ENCODE peak calls at places on chromosomes 5 and 9, in nine cellular contexts. One of them, this sample, is unnamed.

GRCh38 chr9:4985376-4986266 is 549 bp downstream of the JAK2 start:
- DNase-seq in A549: peak; percentile 48
- DNase-seq in neural progenitor cell: peak; percentile 55
- DNase-seq in chondrocyte: no peak
- DNase-seq in testis: peak; percentile 61
- DNase-seq in heart left ventricle: peak; percentile 23
- DNase-seq in choroid plexus epithelial cell: peak; percentile 55
- DNase-seq in lower leg skin: no peak
- DNase-seq in progenitor cell of endocrine pancreas: no peak
- DNase-seq in this sample: peak; percentile 22

GRCh38 chr9:19768798-19769197 is 20.0 kb downstream of the SLC24A2 start:
- DNase-seq in A549: no peak
- DNase-seq in neural progenitor cell: no peak
- DNase-seq in chondrocyte: no peak
- DNase-seq in testis: no peak
- DNase-seq in heart left ventricle: no peak
- DNase-seq in choroid plexus epithelial cell: no peak
- DNase-seq in lower leg skin: no peak
- DNase-seq in progenitor cell of endocrine pancreas: no peak
- DNase-seq in this sample: no peak

GRCh38 chr5:32836176-32836575 is 125.1 kb downstream of the NPR3 start:
- DNase-seq in A549: peak; percentile 12
- DNase-seq in neural progenitor cell: no peak
- DNase-seq in chondrocyte: no peak
- DNase-seq in testis: no peak
- DNase-seq in heart left ventricle: no peak
- DNase-seq in choroid plexus epithelial cell: no peak
- DNase-seq in lower leg skin: no peak
- DNase-seq in progenitor cell of endocrine pancreas: no peak
- DNase-seq in this sample: no peak

GRCh38 chr5:60410427-60410826 is 289.5 kb downstream of the DEPDC1B start:
- DNase-seq in A549: no peak
- DNase-seq in neural progenitor cell: no peak
- DNase-seq in chondrocyte: no peak
- DNase-seq in testis: no peak
- DNase-seq in heart left ventricle: no peak
- DNase-seq in choroid plexus epithelial cell: peak; percentile 42
- DNase-seq in lower leg skin: no peak
- DNase-seq in progenitor cell of endocrine pancreas: no peak
- DNase-seq in this sample: no peak

GRCh38 chr5:92917044-92917443 is 664.0 kb downstream of the NR2F1-AS1 start:
- DNase-seq in A549: no peak
- DNase-seq in neural progenitor cell: no peak
- DNase-seq in chondrocyte: no peak
- DNase-seq in testis: no peak
- DNase-seq in heart left ventricle: no peak
- DNase-seq in choroid plexus epithelial cell: peak; percentile 91
- DNase-seq in lower leg skin: no peak
- DNase-seq in progenitor cell of endocrine pancreas: no peak
- DNase-seq in this sample: no peak

GRCh38 chr9:19127881-19128719 is 808 bp upstream of the PLIN2 start:
- DNase-seq in A549: peak; percentile 29
- DNase-seq in neural progenitor cell: peak; percentile 77
- DNase-seq in chondrocyte: peak; percentile 43
- DNase-seq in testis: peak; percentile 52
- DNase-seq in heart left ventricle: peak; percentile 16
- DNase-seq in choroid plexus epithelial cell: peak; percentile 61
- DNase-seq in lower leg skin: peak; percentile 89
- DNase-seq in progenitor cell of endocrine pancreas: peak; percentile 11
- DNase-seq in this sample: peak; percentile 19

GRCh38 chr9:112570731-112571167 is 84.1 kb downstream of the KIAA1958 start:
- DNase-seq in A549: no peak
- DNase-seq in neural progenitor cell: no peak
- DNase-seq in chondrocyte: no peak
- DNase-seq in testis: peak; percentile 84
- DNase-seq in heart left ventricle: no peak
- DNase-seq in choroid plexus epithelial cell: no peak
- DNase-seq in lower leg skin: no peak
- DNase-seq in progenitor cell of endocrine pancreas: no peak
- DNase-seq in this sample: no peak

GRCh38 chr9:84862786-84863185 is 193.3 kb downstream of the NTRK2 start:
- DNase-seq in A549: peak; percentile 12
- DNase-seq in neural progenitor cell: peak; percentile 79
- DNase-seq in chondrocyte: no peak
- DNase-seq in testis: no peak
- DNase-seq in heart left ventricle: peak; percentile 42
- DNase-seq in choroid plexus epithelial cell: peak; percentile 7
- DNase-seq in lower leg skin: no peak
- DNase-seq in progenitor cell of endocrine pancreas: no peak
- DNase-seq in this sample: no peak

GRCh38 chr5:54045077-54045792 is 265.1 kb downstream of the ARL15 start:
- DNase-seq in A549: peak; percentile 92
- DNase-seq in neural progenitor cell: no peak
- DNase-seq in chondrocyte: no peak
- DNase-seq in testis: no peak
- DNase-seq in heart left ventricle: no peak
- DNase-seq in choroid plexus epithelial cell: no peak
- DNase-seq in lower leg skin: no peak
- DNase-seq in progenitor cell of endocrine pancreas: no peak
- DNase-seq in this sample: no peak

GRCh38 chr9:123107639-123108285 is 74.3 kb downstream of the GPR21 start:
- DNase-seq in A549: no peak
- DNase-seq in neural progenitor cell: no peak
- DNase-seq in chondrocyte: no peak
- DNase-seq in testis: no peak
- DNase-seq in heart left ventricle: no peak
- DNase-seq in choroid plexus epithelial cell: no peak
- DNase-seq in lower leg skin: no peak
- DNase-seq in progenitor cell of endocrine pancreas: no peak
- DNase-seq in this sample: no peak

GRCh38 chr9:37749129-37749528 is 4.5 kb upstream of the TRMT10B start:
- DNase-seq in A549: no peak
- DNase-seq in neural progenitor cell: no peak
- DNase-seq in chondrocyte: no peak
- DNase-seq in testis: no peak
- DNase-seq in heart left ventricle: no peak
- DNase-seq in choroid plexus epithelial cell: no peak
- DNase-seq in lower leg skin: no peak
- DNase-seq in progenitor cell of endocrine pancreas: no peak
- DNase-seq in this sample: no peak

GRCh38 chr9:126629007-126629674 is 15.4 kb downstream of the LMX1B start:
- DNase-seq in A549: no peak
- DNase-seq in neural progenitor cell: no peak
- DNase-seq in chondrocyte: no peak
- DNase-seq in testis: no peak
- DNase-seq in heart left ventricle: no peak
- DNase-seq in choroid plexus epithelial cell: no peak
- DNase-seq in lower leg skin: no peak
- DNase-seq in progenitor cell of endocrine pancreas: no peak
- DNase-seq in this sample: no peak

GRCh38 chr9:85740821-85741111 is 988 bp downstream of the AGTPBP1 start:
- DNase-seq in A549: no peak
- DNase-seq in neural progenitor cell: no peak
- DNase-seq in chondrocyte: no peak
- DNase-seq in testis: no peak
- DNase-seq in heart left ventricle: no peak
- DNase-seq in choroid plexus epithelial cell: peak; percentile 45
- DNase-seq in lower leg skin: no peak
- DNase-seq in progenitor cell of endocrine pancreas: no peak
- DNase-seq in this sample: no peak

GRCh38 chr5:170639221-170639925 is 135.6 kb downstream of the KCNIP1 start:
- DNase-seq in A549: no peak
- DNase-seq in neural progenitor cell: no peak
- DNase-seq in chondrocyte: peak; percentile 41
- DNase-seq in testis: no peak
- DNase-seq in heart left ventricle: no peak
- DNase-seq in choroid plexus epithelial cell: no peak
- DNase-seq in lower leg skin: peak; percentile 71
- DNase-seq in progenitor cell of endocrine pancreas: no peak
- DNase-seq in this sample: no peak

GRCh38 chr5:151239237-151239861 is 13.6 kb upstream of the GM2A start:
- DNase-seq in A549: peak; percentile 60
- DNase-seq in neural progenitor cell: peak; percentile 61
- DNase-seq in chondrocyte: no peak
- DNase-seq in testis: peak; percentile 81
- DNase-seq in heart left ventricle: peak; percentile 83
- DNase-seq in choroid plexus epithelial cell: peak; percentile 89
- DNase-seq in lower leg skin: peak; percentile 96
- DNase-seq in progenitor cell of endocrine pancreas: peak; percentile 17
- DNase-seq in this sample: peak; percentile 83

GRCh38 chr5:149730620-149731331 is 666 bp downstream of the PPARGC1B start:
- DNase-seq in A549: peak; percentile 36
- DNase-seq in neural progenitor cell: peak; percentile 69
- DNase-seq in chondrocyte: no peak
- DNase-seq in testis: peak; percentile 47
- DNase-seq in heart left ventricle: peak; percentile 62
- DNase-seq in choroid plexus epithelial cell: peak; percentile 40
- DNase-seq in lower leg skin: peak; percentile 92
- DNase-seq in progenitor cell of endocrine pancreas: no peak
- DNase-seq in this sample: peak; percentile 46
- TF ChIP-seq CTCF in A549: peak; percentile 21
- TF ChIP-seq CTCF in neural progenitor cell: peak; percentile 7
- TF ChIP-seq CTCF in chondrocyte: peak; percentile 11
- TF ChIP-seq CTCF in testis: no peak
- TF ChIP-seq CTCF in heart left ventricle: no peak
- TF ChIP-seq CTCF in choroid plexus epithelial cell: no peak
- TF ChIP-seq CTCF in lower leg skin: no peak
- TF ChIP-seq CTCF in progenitor cell of endocrine pancreas: peak; percentile 16
- TF ChIP-seq CTCF in this sample: no peak

GRCh38 chr9:97698865-97699264 is 1.7 kb upstream of the XPA start:
- DNase-seq in A549: no peak
- DNase-seq in neural progenitor cell: no peak
- DNase-seq in chondrocyte: no peak
- DNase-seq in testis: no peak
- DNase-seq in heart left ventricle: no peak
- DNase-seq in choroid plexus epithelial cell: no peak
- DNase-seq in lower leg skin: no peak
- DNase-seq in progenitor cell of endocrine pancreas: no peak
- DNase-seq in this sample: no peak
- TF ChIP-seq CTCF in A549: no peak
- TF ChIP-seq CTCF in neural progenitor cell: no peak
- TF ChIP-seq CTCF in chondrocyte: no peak
- TF ChIP-seq CTCF in testis: no peak
- TF ChIP-seq CTCF in heart left ventricle: no peak
- TF ChIP-seq CTCF in choroid plexus epithelial cell: no peak
- TF ChIP-seq CTCF in lower leg skin: no peak
- TF ChIP-seq CTCF in progenitor cell of endocrine pancreas: no peak
- TF ChIP-seq CTCF in this sample: no peak

GRCh38 chr5:36778336-36778735 is 98.2 kb upstream of the NIPBL start:
- DNase-seq in A549: no peak
- DNase-seq in neural progenitor cell: no peak
- DNase-seq in chondrocyte: no peak
- DNase-seq in testis: no peak
- DNase-seq in heart left ventricle: no peak
- DNase-seq in choroid plexus epithelial cell: no peak
- DNase-seq in lower leg skin: no peak
- DNase-seq in progenitor cell of endocrine pancreas: no peak
- DNase-seq in this sample: no peak

DNA sequence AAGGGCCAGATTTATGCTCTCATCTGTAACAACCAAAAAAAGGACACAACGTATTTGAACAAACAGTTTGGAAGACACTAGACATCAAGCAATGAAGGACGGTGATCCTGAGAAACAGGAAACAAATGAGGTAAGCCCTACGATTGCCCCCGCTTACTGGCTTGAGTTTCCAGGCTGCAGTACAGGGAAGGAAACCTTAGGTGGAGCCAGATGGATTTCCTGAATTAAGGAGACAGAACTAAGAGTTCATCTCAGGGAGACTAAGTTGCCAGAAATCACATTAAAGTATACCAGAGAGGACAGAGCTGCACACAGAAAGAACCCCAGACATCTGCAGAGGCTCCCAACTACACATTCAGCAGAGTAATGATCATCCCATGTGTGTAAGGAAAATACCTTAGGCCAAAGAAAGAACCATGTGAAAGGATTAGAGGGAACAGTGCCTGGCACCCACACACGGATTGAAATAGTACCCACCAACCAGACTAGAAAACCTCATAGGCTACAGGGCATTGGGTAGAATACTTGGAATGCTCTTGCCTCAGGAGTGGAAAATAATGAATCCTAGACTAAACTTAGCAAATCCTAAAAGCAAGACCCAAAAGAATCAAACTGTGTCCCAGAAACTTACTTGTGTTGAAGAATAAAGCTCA is 99.3 kb upstream of the NIPBL start:
- DNase-seq in A549: peak; percentile 37
- DNase-seq in neural progenitor cell: peak; percentile 64
- DNase-seq in chondrocyte: no peak
- DNase-seq in testis: peak; percentile 47
- DNase-seq in heart left ventricle: peak; percentile 25
- DNase-seq in choroid plexus epithelial cell: peak; percentile 64
- DNase-seq in lower leg skin: no peak
- DNase-seq in progenitor cell of endocrine pancreas: no peak
- DNase-seq in this sample: peak; percentile 56
- TF ChIP-seq CTCF in A549: peak; percentile 6
- TF ChIP-seq CTCF in neural progenitor cell: peak; percentile 53
- TF ChIP-seq CTCF in chondrocyte: peak; percentile 73
- TF ChIP-seq CTCF in testis: peak; percentile 52
- TF ChIP-seq CTCF in heart left ventricle: peak; percentile 45
- TF ChIP-seq CTCF in choroid plexus epithelial cell: peak; percentile 71
- TF ChIP-seq CTCF in lower leg skin: no peak
- TF ChIP-seq CTCF in progenitor cell of endocrine pancreas: peak; percentile 48
- TF ChIP-seq CTCF in this sample: no peak

DNA sequence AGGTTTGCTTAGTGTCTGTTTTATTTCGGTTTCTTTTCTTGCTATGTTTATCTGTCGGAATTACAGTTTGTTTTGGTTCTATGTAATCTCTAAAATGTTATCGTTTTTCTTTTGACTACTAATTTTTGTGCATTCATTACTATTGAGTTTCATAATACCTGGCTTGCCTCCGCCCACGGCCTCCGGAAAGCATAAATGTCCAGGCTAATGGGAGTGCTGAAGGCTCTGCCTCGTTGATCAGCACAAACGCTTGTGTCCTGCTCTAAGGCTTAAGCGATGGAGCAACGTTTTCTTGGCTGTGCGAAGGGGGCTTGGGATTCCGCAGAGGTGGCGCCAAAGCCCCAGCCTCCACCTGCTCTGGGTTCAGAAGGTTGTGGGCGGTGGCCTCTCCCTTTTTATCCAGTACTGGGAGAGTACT is 19.8 kb downstream of the ANXA2R start:
- DNase-seq in A549: no peak
- DNase-seq in neural progenitor cell: peak; percentile 70
- DNase-seq in chondrocyte: no peak
- DNase-seq in testis: no peak
- DNase-seq in heart left ventricle: no peak
- DNase-seq in choroid plexus epithelial cell: no peak
- DNase-seq in lower leg skin: peak; percentile 83
- DNase-seq in progenitor cell of endocrine pancreas: no peak
- DNase-seq in this sample: peak; percentile 13
- TF ChIP-seq CTCF in A549: no peak
- TF ChIP-seq CTCF in neural progenitor cell: no peak
- TF ChIP-seq CTCF in chondrocyte: peak; percentile 51
- TF ChIP-seq CTCF in testis: no peak
- TF ChIP-seq CTCF in heart left ventricle: no peak
- TF ChIP-seq CTCF in choroid plexus epithelial cell: no peak
- TF ChIP-seq CTCF in lower leg skin: no peak
- TF ChIP-seq CTCF in progenitor cell of endocrine pancreas: peak; percentile 5
- TF ChIP-seq CTCF in this sample: peak; percentile 9

GRCh38 chr5:88833371-88834107 is 49.4 kb downstream of the MEF2C start:
- DNase-seq in A549: no peak
- DNase-seq in neural progenitor cell: no peak
- DNase-seq in chondrocyte: no peak
- DNase-seq in testis: peak; percentile 57
- DNase-seq in heart left ventricle: peak; percentile 79
- DNase-seq in choroid plexus epithelial cell: peak; percentile 89
- DNase-seq in lower leg skin: no peak
- DNase-seq in progenitor cell of endocrine pancreas: no peak
- DNase-seq in this sample: no peak
- TF ChIP-seq CTCF in A549: no peak
- TF ChIP-seq CTCF in neural progenitor cell: no peak
- TF ChIP-seq CTCF in chondrocyte: peak; percentile 45
- TF ChIP-seq CTCF in testis: no peak
- TF ChIP-seq CTCF in heart left ventricle: no peak
- TF ChIP-seq CTCF in choroid plexus epithelial cell: no peak
- TF ChIP-seq CTCF in lower leg skin: no peak
- TF ChIP-seq CTCF in progenitor cell of endocrine pancreas: no peak
- TF ChIP-seq CTCF in this sample: no peak